ENCODE peak calls at places on chromosomes 7 and 10, in five cellular contexts. G is K562, S is SK-N-SH, K is HepG2, W is HCT116. Z is an unnamed sample.

GRCh38 chr10:63798599-63799498 is 277.6 kb downstream of the REEP3 start:
- DNase-seq in S (no peak), W (no peak), K (peak), G (no peak), Z (no peak)

GRCh38 chr10:117226813-117227451 is 14.0 kb upstream of the SLC18A2 start:
- DNase-seq in W (peak), K (peak), G (peak), S (peak), Z (no peak)

GRCh38 chr7:51080622-51081269 is 235.9 kb downstream of the COBL start:
- DNase-seq in G (no peak), K (no peak), S (no peak), W (no peak), Z (peak)

GRCh38 chr7:99407849-99408346 is 499 bp downstream of the PDAP1 start:
- DNase-seq in G (peak), K (peak), W (no peak), S (peak), Z (no peak)

GRCh38 chr7:77736991-77737390 is 40.7 kb downstream of the RSBN1L start:
- DNase-seq in K (no peak), G (no peak), S (no peak), W (no peak), Z (no peak)

GRCh38 chr10:110081914-110082313 is 74.1 kb downstream of the ADD3 start:
- DNase-seq in S (no peak), W (no peak), G (peak), K (peak), Z (no peak)

GRCh38 chr7:4131043-4131442 is 551.1 kb upstream of the FOXK1 start:
- DNase-seq in W (no peak), S (no peak), G (no peak), K (no peak), Z (peak)

GRCh38 chr10:123252779-123253178 is 98.6 kb downstream of the BUB3 start:
- DNase-seq in K (no peak), G (no peak), S (no peak), W (no peak), Z (no peak)

GRCh38 chr7:151038951-151039849 is 9.1 kb upstream of the ASIC3 start:
- DNase-seq in G (peak), W (no peak), S (peak), K (peak), Z (no peak)

GRCh38 chr7:42164946-42165345 is 72.1 kb downstream of the GLI3 start:
- DNase-seq in S (no peak), G (no peak), K (no peak), W (no peak), Z (no peak)

GRCh38 chr10:48533951-48534720 is 70.7 kb downstream of the ARHGAP22 start:
- DNase-seq in W (no peak), G (no peak), K (no peak), S (no peak), Z (peak)

GRCh38 chr7:154832557-154833138 is 170.3 kb downstream of the PAXIP1 start:
- DNase-seq in W (peak), S (peak), K (peak), G (peak), Z (peak)

GRCh38 chr7:19744075-19744474 is 29.3 kb downstream of the TMEM196 start:
- DNase-seq in W (no peak), G (no peak), S (no peak), K (no peak), Z (no peak)

GRCh38 chr10:1604246-1604645 is 133.1 kb downstream of the ADARB2 start:
- DNase-seq in W (no peak), K (no peak), G (no peak), S (no peak), Z (no peak)

GRCh38 chr7:117269895-117270294 is 53.0 kb downstream of the WNT2 start:
- DNase-seq in G (no peak), W (no peak), S (no peak), K (no peak), Z (no peak)

GRCh38 chr10:43204943-43205671 is 61.8 kb downstream of the RASGEF1A start:
- DNase-seq in W (peak), G (peak), S (peak), K (peak), Z (peak)

GRCh38 chr7:78232806-78233205 is 434.2 kb downstream of the PHTF2 start:
- DNase-seq in K (no peak), G (no peak), S (no peak), W (no peak), Z (no peak)

GRCh38 chr7:14381936-14382335 is 392.5 kb upstream of the ETV1 start:
- DNase-seq in K (no peak), W (no peak), G (no peak), S (no peak), Z (no peak)

GRCh38 chr10:42979730-42980467 is 97.0 kb upstream of the RET start:
- DNase-seq in W (no peak), S (peak), G (no peak), K (no peak), Z (no peak)

GRCh38 chr7:128027485-128027980 is 3.7 kb downstream of the LRRC4 start:
- DNase-seq in W (no peak), G (no peak), K (no peak), S (no peak), Z (no peak)

GRCh38 chr7:149293946-149294640 is 32.1 kb downstream of the ZNF783 start:
- DNase-seq in S (peak), W (no peak), K (no peak), G (no peak), Z (no peak)

GRCh38 chr10:43259981-43260761 is 6.7 kb downstream of the RASGEF1A start:
- DNase-seq in K (no peak), G (no peak), S (peak), W (no peak), Z (no peak)

GRCh38 chr10:16728266-16728665 is 89.0 kb downstream of the RSU1 start:
- DNase-seq in S (no peak), W (no peak), G (no peak), K (no peak), Z (no peak)

GRCh38 chr7:55405856-55406541 is 40.9 kb downstream of the LANCL2 start:
- DNase-seq in K (no peak), G (no peak), W (no peak), S (no peak), Z (no peak)

GRCh38 chr10:2986341-2986933 is 80.9 kb upstream of the PFKP start:
- DNase-seq in K (no peak), G (no peak), S (no peak), W (no peak), Z (no peak)

GRCh38 chr7:112855227-112855626 is 65.0 kb upstream of the TMEM168 start:
- DNase-seq in W (no peak), K (no peak), S (no peak), G (no peak), Z (no peak)

GRCh38 chr10:110617455-110618162 is 26.5 kb upstream of the RBM20 start:
- DNase-seq in K (no peak), S (no peak), W (no peak), G (no peak), Z (no peak)

GRCh38 chr7:19107392-19108147 is 9.9 kb downstream of the TWIST1 start:
- DNase-seq in G (no peak), W (no peak), S (peak), K (no peak), Z (peak)

GRCh38 chr10:122142652-122143237 is 128.4 kb upstream of the BTBD16 start:
- DNase-seq in W (no peak), S (peak), K (no peak), G (peak), Z (no peak)

GRCh38 chr10:97827778-97828291 is 21.8 kb upstream of the GOLGA7B start:
- DNase-seq in W (no peak), S (peak), K (no peak), G (no peak), Z (no peak)

GRCh38 chr10:48599830-48600134 is 5.1 kb downstream of the ARHGAP22 start:
- DNase-seq in W (no peak), K (no peak), G (no peak), S (no peak), Z (no peak)

DNA sequence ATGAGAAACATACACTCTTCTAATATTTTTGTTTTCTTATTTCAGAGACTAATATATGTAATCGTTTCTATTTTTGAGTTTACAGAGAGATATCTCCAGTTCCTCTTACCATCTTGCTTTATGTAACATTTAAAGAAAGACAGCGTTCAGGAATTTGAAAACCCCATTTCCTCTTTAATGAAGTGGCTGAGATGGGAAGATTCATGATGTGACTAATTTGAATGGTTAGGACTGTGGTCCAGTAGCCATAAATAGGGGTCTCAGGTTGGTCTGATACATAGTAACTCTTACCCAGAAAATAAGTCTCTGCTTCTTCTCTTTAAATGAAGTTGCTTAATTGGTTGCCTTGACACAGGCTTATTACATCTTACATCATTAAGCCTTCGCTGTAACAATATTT is 6.9 kb downstream of the KMT2E start:
- DNase-seq in K (no peak), G (no peak), S (no peak), W (no peak), Z (no peak)
- H3K4me3 ChIP-seq in K (no peak), G (no peak), S (no peak), W (no peak), Z (no peak)

DNA sequence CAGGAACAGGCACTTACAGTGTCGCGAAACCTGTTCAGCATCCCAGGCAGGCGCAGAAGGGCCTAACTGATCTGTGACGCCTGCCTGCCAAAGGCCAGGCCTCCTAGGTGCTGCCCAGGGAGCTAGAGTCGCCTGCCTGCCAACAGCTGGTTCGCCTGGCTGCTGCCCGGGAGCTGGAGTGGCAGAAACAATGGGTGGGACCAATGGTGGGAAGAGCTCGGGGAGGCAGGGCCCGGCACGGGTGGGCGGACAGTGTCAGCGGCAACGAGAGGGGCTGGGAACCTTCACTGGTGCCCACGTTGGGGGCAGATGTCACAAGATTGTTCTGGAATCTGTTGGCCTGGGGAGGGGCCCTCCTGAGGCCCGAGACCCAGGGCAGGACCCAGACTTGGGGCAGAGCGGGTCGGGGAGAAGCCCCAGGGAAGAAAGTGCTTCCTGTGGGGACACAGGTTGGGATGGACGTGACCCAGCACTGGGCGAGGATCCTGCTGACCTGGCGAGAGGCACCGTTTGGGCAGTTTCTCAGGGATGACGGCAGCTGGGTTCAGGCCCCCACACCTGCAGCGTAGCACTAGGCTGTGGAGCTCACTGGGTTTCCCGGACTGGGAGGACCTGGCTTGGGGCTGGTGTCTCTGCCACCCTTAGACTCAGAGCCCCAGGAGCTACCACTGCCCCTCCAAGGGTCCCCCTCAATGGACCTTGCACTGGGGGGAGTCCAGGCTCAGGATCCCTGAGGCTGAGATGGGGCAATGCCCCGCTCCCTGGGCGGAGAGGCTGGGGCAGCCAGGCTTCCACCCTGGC is 181.9 kb downstream of the ELFN1 start:
- DNase-seq in S (no peak), W (no peak), G (no peak), K (no peak), Z (no peak)
- TF ChIP-seq YY1 in S (no peak), W (no peak), G (no peak), K (no peak), Z (no peak)

GRCh38 chr10:101781655-101781983 is 1.6 kb downstream of the NPM3 start:
- DNase-seq in W (no peak), K (no peak), G (no peak), S (peak), Z (no peak)

GRCh38 chr10:101780187-101780817 is 2.9 kb downstream of the NPM3 start:
- DNase-seq in G (no peak), W (no peak), K (no peak), S (peak), Z (no peak)

GRCh38 chr10:101779544-101780186 is 3.6 kb downstream of the NPM3 start:
- DNase-seq in S (peak), G (no peak), W (peak), K (no peak), Z (no peak)

GRCh38 chr10:101781984-101782810 is 1.0 kb downstream of the NPM3 start:
- DNase-seq in W (peak), G (no peak), S (peak), K (no peak), Z (no peak)

GRCh38 chr10:101780818-101781654 is 2.2 kb downstream of the NPM3 start:
- DNase-seq in G (peak), K (peak), S (peak), W (peak), Z (peak)
- H3K4me3 ChIP-seq in G (no peak), K (peak), S (peak), W (peak), Z (no peak)

GRCh38 chr10:78255214-78255613 is 221.6 kb downstream of the RPS24 start:
- DNase-seq in W (no peak), S (no peak), K (no peak), G (peak), Z (no peak)
- TF ChIP-seq YY1 in W (no peak), S (no peak), K (no peak), G (no peak), Z (no peak)

DNA sequence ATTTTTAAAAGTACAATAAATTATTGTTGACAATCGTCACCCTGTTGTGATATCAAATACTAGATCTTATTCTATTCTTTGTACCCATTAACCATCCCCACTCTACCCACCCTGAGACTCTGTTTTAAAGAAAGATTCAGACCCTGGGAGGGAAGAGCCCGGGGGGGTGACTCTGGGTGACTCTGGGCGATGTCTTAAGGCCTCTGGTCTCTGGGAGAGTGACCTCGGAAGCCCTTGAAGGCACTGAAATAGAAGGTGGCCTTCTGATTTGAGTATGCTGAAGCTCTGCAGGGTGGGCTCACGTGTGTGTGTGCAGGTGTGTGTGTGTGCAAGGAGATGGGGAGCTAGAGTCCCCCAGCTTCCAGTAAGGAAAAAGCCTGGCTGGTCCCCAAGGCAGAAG is 9.7 kb downstream of the ADAP1 start:
- DNase-seq in G (no peak), W (no peak), K (no peak), S (no peak), Z (no peak)
- H3K4me3 ChIP-seq in G (no peak), W (peak), K (no peak), S (no peak), Z (no peak)

Z was measured in NT2/D1.